ENCODE peak calls at places on chromosomes 1 and 21, in ten cellular contexts. K, X, F, Y, M, I, L, A, B and G are unnamed samples.

GRCh38 chr21:25895565-25896205 is 160.9 kb downstream of the GABPA start:
- DNase-seq in K (no peak), X (no peak), F (no peak), Y (peak; percentile 18), M (no peak), I (no peak), L (no peak), A (no peak), B (no peak), G (peak; percentile 29)

GRCh38 chr1:235999259-235999925 is 65.5 kb downstream of the NID1 start:
- DNase-seq in K (no peak), X (no peak), F (no peak), Y (no peak), M (no peak), I (no peak), L (no peak), A (no peak), B (no peak), G (no peak)

GRCh38 chr1:220113136-220113695 is 19.3 kb downstream of the IARS2 start:
- DNase-seq in K (no peak), X (no peak), F (no peak), Y (no peak), M (no peak), I (no peak), L (no peak), A (no peak), B (no peak), G (no peak)

GRCh38 chr1:46581685-46582455 is 22.2 kb downstream of the MKNK1 start:
- DNase-seq in K (no peak), X (no peak), F (no peak), Y (no peak), M (no peak), I (no peak), L (no peak), A (no peak), B (no peak), G (no peak)

GRCh38 chr1:234619794-234620247 is 9.8 kb upstream of the IRF2BP2 start:
- DNase-seq in K (no peak), X (no peak), F (no peak), Y (no peak), M (no peak), I (no peak), L (no peak), A (no peak), B (no peak), G (no peak)

GRCh38 chr1:239874831-239875230 is 216.9 kb upstream of the FMN2 start:
- DNase-seq in K (no peak), X (no peak), F (no peak), Y (no peak), M (no peak), I (no peak), L (no peak), A (no peak), B (no peak), G (no peak)

GRCh38 chr1:155004352-155005075 is 1.9 kb downstream of the ZBTB7B start:
- DNase-seq in K (no peak), X (no peak), F (no peak), Y (no peak), M (peak; percentile 32), I (no peak), L (no peak), A (peak; percentile 24), B (no peak), G (no peak)

GRCh38 chr1:1050577-1051052 is 23.5 kb downstream of the RNF223 start:
- DNase-seq in K (no peak), X (no peak), F (no peak), Y (no peak), M (no peak), I (peak; percentile 53), L (no peak), A (no peak), B (no peak), G (no peak)

GRCh38 chr1:89195476-89195875 is 3.3 kb downstream of the GBP4 start:
- DNase-seq in K (no peak), X (no peak), F (no peak), Y (no peak), M (no peak), I (no peak), L (no peak), A (no peak), B (no peak), G (no peak)

GRCh38 chr1:89199515-89199914 is 773 bp upstream of the GBP4 start:
- DNase-seq in K (no peak), X (no peak), F (no peak), Y (no peak), M (no peak), I (no peak), L (no peak), A (no peak), B (no peak), G (no peak)

GRCh38 chr1:89200668-89201488 is 2.1 kb upstream of the GBP4 start:
- DNase-seq in K (no peak), X (peak; percentile 17), F (no peak), Y (no peak), M (no peak), I (no peak), L (no peak), A (no peak), B (no peak), G (no peak)

GRCh38 chr1:89198500-89199072 is at the start of gene GBP4:
- DNase-seq in K (peak; percentile 41), X (peak; percentile 63), F (no peak), Y (peak; percentile 22), M (peak; percentile 20), I (peak; percentile 42), L (no peak), A (peak; percentile 52), B (no peak), G (no peak)

GRCh38 chr1:89198081-89198480 is 661 bp downstream of the GBP4 start:
- DNase-seq in K (no peak), X (peak; percentile 16), F (no peak), Y (no peak), M (no peak), I (no peak), L (no peak), A (no peak), B (no peak), G (no peak)
- H3K4me1 ChIP-seq in K (no peaks in the 10 kb centered on the region), X (no peaks in the 10 kb centered on the region), F (peaks cover 21% of the 10 kb centered on the region), Y (peaks cover 11% of the 10 kb centered on the region), M (peaks cover 13% of the 10 kb centered on the region), I (no peaks in the 10 kb centered on the region), L (peaks cover 10% of the 10 kb centered on the region), A (no peaks in the 10 kb centered on the region), B (no peaks in the 10 kb centered on the region), G (peaks cover 4% of the 10 kb centered on the region)

GRCh38 chr1:51788938-51789337 is 89.6 kb downstream of the NRDC start:
- DNase-seq in K (no peak), X (no peak), F (no peak), Y (no peak), M (no peak), I (no peak), L (no peak), A (no peak), B (no peak), G (no peak)
- TF ChIP-seq POLR2A in K (no peak), X (no peak), F (no peak), Y (no peak), M (no peak), I (no peak), L (no peak), A (no peak), B (no peak), G (no peak)

GRCh38 chr1:2255047-2255419 is 26.9 kb downstream of the SKI start:
- DNase-seq in K (no peak), X (no peak), F (no peak), Y (no peak), M (no peak), I (no peak), L (no peak), A (no peak), B (no peak), G (no peak)

GRCh38 chr1:2251786-2252185 is 23.7 kb downstream of the SKI start:
- DNase-seq in K (no peak), X (no peak), F (no peak), Y (peak; percentile 72), M (peak; percentile 64), I (no peak), L (no peak), A (peak; percentile 75), B (peak; percentile 72), G (no peak)

GRCh38 chr1:2252423-2252822 is 24.3 kb downstream of the SKI start:
- DNase-seq in K (no peak), X (no peak), F (no peak), Y (no peak), M (no peak), I (no peak), L (no peak), A (no peak), B (no peak), G (no peak)

GRCh38 chr1:2253797-2254480 is 25.8 kb downstream of the SKI start:
- DNase-seq in K (no peak), X (no peak), F (no peak), Y (no peak), M (no peak), I (no peak), L (no peak), A (no peak), B (no peak), G (no peak)

DNA sequence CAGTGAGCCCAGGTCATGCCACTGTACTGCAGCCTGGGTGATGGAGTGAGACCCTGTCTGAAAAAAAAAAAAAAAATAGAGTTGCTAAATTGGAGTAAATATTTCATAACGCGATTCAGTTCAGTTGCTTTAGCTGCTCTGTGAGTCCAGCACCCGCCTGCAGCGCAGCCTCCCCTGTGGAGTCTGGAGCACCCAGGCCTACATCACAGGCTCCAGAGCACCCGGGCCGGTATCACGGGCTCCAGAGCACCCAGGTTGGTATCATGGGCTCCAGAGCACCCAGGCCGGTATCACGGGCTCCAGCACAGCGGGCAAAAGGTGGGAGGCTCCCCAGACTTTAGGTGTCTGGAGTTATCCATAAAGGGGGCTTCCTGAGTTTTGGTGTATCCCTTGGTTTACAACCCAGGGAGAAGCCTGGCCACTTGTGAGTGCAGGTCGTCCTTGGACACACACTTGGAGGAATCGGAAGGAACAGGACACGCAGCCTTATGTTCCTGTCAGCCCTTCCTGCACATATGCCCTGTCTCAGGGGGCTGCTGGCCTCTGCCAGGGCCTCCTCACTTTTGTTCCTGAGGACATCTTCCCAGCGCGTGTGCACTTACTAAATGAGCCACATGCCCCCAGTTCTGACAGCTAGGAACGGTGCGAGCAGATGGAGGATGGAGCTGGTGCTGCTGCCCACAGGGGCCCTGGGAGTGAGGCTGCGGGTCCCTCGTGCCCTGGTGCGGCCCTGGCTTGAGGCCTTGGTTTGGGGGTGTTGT is 25.1 kb downstream of the SKI start:
- DNase-seq in K (no peak), X (no peak), F (no peak), Y (no peak), M (no peak), I (no peak), L (no peak), A (no peak), B (no peak), G (no peak)
- H3K4me1 ChIP-seq in K (peaks cover 11% of the 10 kb centered on the region), X (peaks cover 8% of the 10 kb centered on the region), F (peaks cover 98% of the 10 kb centered on the region), Y (peaks cover 40% of the 10 kb centered on the region), M (peaks cover 54% of the 10 kb centered on the region), I (peaks cover 72% of the 10 kb centered on the region), L (peaks cover 93% of the 10 kb centered on the region), A (peaks cover 42% of the 10 kb centered on the region), B (peaks cover 54% of the 10 kb centered on the region), G (no peaks in the 10 kb centered on the region)

DNA sequence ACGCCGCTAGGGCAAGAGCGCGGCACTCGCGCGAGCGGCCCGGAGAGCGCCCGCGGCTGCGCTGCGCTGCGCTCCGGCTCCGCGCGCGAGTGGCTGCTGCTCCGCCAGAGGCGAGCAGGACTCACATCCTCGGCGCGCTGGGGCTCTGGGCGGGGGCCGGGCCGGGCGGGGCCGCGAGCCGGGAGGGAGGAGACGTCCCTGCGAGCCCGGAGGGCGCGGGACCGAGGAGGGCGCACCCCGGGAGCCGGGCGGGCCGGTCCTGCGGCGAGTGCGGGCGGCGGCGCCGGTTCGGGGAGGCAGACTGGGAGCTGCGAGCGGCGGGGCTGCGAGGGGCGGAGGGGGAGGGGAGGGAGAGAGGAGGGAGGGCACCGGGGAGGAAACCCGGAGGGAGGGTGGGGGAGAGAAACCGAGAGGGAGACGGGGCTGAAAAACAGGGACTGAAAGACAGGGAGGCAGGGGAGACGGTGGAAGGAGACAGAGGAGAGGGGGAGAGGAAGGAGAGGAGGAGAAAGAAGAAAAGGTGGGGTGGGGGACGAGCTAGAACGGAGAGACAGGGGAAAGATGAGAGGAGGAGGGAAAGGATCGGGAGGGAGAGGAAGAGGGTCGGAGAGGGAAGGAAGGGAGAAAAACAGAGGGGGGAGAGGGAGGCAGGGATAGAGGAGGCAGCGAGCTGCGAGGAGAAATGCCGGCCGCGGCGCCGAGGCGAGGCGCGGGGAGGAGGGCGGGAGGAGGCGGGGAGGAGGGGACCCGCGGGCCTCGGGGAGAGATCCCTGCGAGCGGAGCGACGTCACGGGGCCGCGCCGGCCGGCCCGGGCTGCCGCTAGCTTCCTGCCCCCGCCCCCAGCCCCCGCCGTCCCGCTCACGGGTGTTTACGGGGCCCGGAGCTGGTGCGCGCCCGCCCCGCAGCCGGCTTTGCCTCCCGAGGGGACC is at the start of gene CAMK2N1:
- DNase-seq in K (peak; percentile 78), X (peak; percentile 32), F (no peak), Y (peak; percentile 57), M (peak; percentile 70), I (peak; percentile 64), L (peak; percentile 87), A (peak; percentile 80), B (peak; percentile 59), G (no peak)
- TF ChIP-seq POLR2A in K (no peak), X (no peak), F (no peak), Y (no peak), M (peak; percentile 67), I (no peak), L (no peak), A (peak; percentile 63), B (peak; percentile 17), G (no peak)